ENCODE peak calls at places on chromosomes 5 and 9, in four cellular contexts. J, M, K and F are unnamed samples.
A peak's percentile ranks its signal among the peaks of the same experiment; 100 is the strongest.

GRCh38 chr9:75907329-75907728 is 16.9 kb downstream of the PCSK5 start:
- DNase-seq in M (no peak), J (no peak), K (no peak), F (no peak)

GRCh38 chr5:148699028-148699427 is 44.7 kb upstream of the HTR4 start:
- DNase-seq in M (no peak), K (no peak), J (no peak), F (no peak)

GRCh38 chr9:79023134-79023577 is 548.6 kb upstream of the TLE4 start:
- DNase-seq in J (no peak), K (peak; percentile 96), M (no peak), F (peak; percentile 96)

GRCh38 chr5:11525020-11525419 is 379.2 kb downstream of the CTNND2 start:
- DNase-seq in M (no peak), J (no peak), K (no peak), F (no peak)

GRCh38 chr5:102715405-102715804 is 39.7 kb upstream of the PAM start:
- DNase-seq in J (no peak), K (peak; percentile 90), M (no peak), F (peak; percentile 79)

GRCh38 chr9:71916834-71917534 is 5.5 kb downstream of the C9orf85 start:
- DNase-seq in J (no peak), K (no peak), M (no peak), F (no peak)

GRCh38 chr5:132190161-132190817 is 37.4 kb downstream of the P4HA2 start:
- DNase-seq in K (peak; percentile 74), M (peak; percentile 27), J (no peak), F (peak; percentile 75)

GRCh38 chr5:113235884-113236283 is 198.9 kb downstream of the TSSK1B start:
- DNase-seq in K (no peak), M (no peak), J (no peak), F (peak; percentile 70)

GRCh38 chr9:69136781-69137180 is 37.3 kb upstream of the TJP2 start:
- DNase-seq in M (no peak), J (no peak), K (no peak), F (no peak)

GRCh38 chr5:178114325-178115135 is 1.2 kb downstream of the N4BP3 start:
- DNase-seq in K (no peak), M (peak; percentile 61), J (no peak), F (peak; percentile 47)

GRCh38 chr5:74232281-74232680 is 408.2 kb downstream of the ENC1 start:
- DNase-seq in K (peak; percentile 96), J (no peak), M (no peak), F (peak; percentile 97)

GRCh38 chr5:127665641-127666040 is 16.8 kb downstream of the CTXN3 start:
- DNase-seq in K (no peak), M (no peak), J (no peak), F (no peak)

GRCh38 chr5:171483453-171484177 is 64.2 kb downstream of the FGF18 start:
- DNase-seq in M (no peak), J (no peak), K (no peak), F (no peak)

GRCh38 chr5:73722224-73722623 is 96.2 kb downstream of the ARHGEF28 start:
- DNase-seq in M (no peak), J (no peak), K (peak; percentile 22), F (no peak)